ENCODE peak calls at places on chromosomes 11 and 22, in six cellular contexts. H is CD8-positive, alpha-beta T cell; K is cardiac muscle cell; O is brain microvascular endothelial cell; E is AG04450; U is foreskin fibroblast. R is an unnamed sample.

GRCh38 chr22:37416806-37417205 is 10.5 kb downstream of the ELFN2 start:
- DNase-seq in H (peak), O (no peak), E (no peak), U (peak), K (peak), R (no peak)

GRCh38 chr22:37918580-37919274 is 12.6 kb downstream of the MICALL1 start:
- DNase-seq in H (no peak), K (no peak), E (no peak), U (no peak), O (no peak), R (no peak)

GRCh38 chr22:22210375-22210774 is 34.2 kb upstream of the VPREB1 start:
- DNase-seq in U (peak), H (peak), E (peak), K (no peak), O (peak), R (no peak)

GRCh38 chr22:42536166-42536565 is 16.6 kb upstream of the RRP7A start:
- DNase-seq in O (no peak), U (no peak), K (no peak), E (no peak), H (no peak), R (no peak)

GRCh38 chr11:119990306-119991021 is 147.4 kb downstream of the TRIM29 start:
- DNase-seq in K (no peak), U (peak), E (no peak), H (no peak), O (no peak), R (no peak)

GRCh38 chr11:2413735-2414579 is 13.4 kb downstream of the TSSC4 start:
- DNase-seq in E (no peak), H (no peak), O (no peak), K (no peak), U (no peak), R (no peak)

GRCh38 chr11:6012055-6012668 is 5.4 kb upstream of the OR56A4 start:
- DNase-seq in K (no peak), E (no peak), O (no peak), U (no peak), H (no peak), R (no peak)

GRCh38 chr11:69212121-69213110 is 56.7 kb downstream of the SMIM38 start:
- DNase-seq in U (peak), K (no peak), E (no peak), O (no peak), H (no peak), R (no peak)

GRCh38 chr11:26621147-26621546 is 49.1 kb upstream of the MUC15 start:
- DNase-seq in E (peak), U (peak), H (no peak), O (peak), K (no peak), R (peak)

GRCh38 chr22:42519544-42520237 is at the start of gene RRP7A:
- DNase-seq in O (peak), K (peak), H (peak), U (peak), E (no peak), R (peak)

GRCh38 chr11:1652026-1652425 is 22.5 kb downstream of the KRTAP5-5 start:
- DNase-seq in O (no peak), E (no peak), H (no peak), U (no peak), K (no peak), R (no peak)

GRCh38 chr11:2186669-2187266 is 15.2 kb upstream of the TH start:
- DNase-seq in O (peak), K (peak), E (no peak), H (peak), U (peak), R (no peak)

GRCh38 chr22:44057411-44057987 is 33.4 kb downstream of the PARVB start:
- DNase-seq in O (no peak), U (peak), K (no peak), E (no peak), H (no peak), R (no peak)

GRCh38 chr22:30866811-30867271 is 101.7 kb downstream of the MORC2 start:
- DNase-seq in E (no peak), H (no peak), O (no peak), U (no peak), K (no peak), R (no peak)

GRCh38 chr22:49241174-49241851 is 586.4 kb downstream of the BRD1 start:
- DNase-seq in E (no peak), U (no peak), H (no peak), O (no peak), K (no peak), R (no peak)

GRCh38 chr11:96055706-96056387 is 131.9 kb upstream of the MTMR2 start:
- DNase-seq in H (peak), E (no peak), K (no peak), O (peak), U (peak), R (no peak)

GRCh38 chr11:43928721-43929120 is 13.7 kb upstream of the C11orf96 start:
- DNase-seq in K (no peak), E (no peak), H (no peak), O (no peak), U (no peak), R (no peak)

GRCh38 chr11:47464479-47464878 is 15.5 kb upstream of the RAPSN start:
- DNase-seq in O (peak), K (no peak), U (peak), H (no peak), E (no peak), R (no peak)

GRCh38 chr11:45859661-45860140 is 12.4 kb downstream of the CRY2 start:
- DNase-seq in H (no peak), K (peak), U (peak), O (peak), E (peak), R (peak)

GRCh38 chr11:9613118-9613829 is 39.8 kb downstream of the WEE1 start:
- DNase-seq in E (peak), K (peak), H (peak), U (peak), O (peak), R (peak)

GRCh38 chr11:36885154-36885553 is 287.1 kb upstream of the RAG2 start:
- DNase-seq in H (no peak), K (no peak), E (no peak), O (no peak), U (no peak), R (no peak)

GRCh38 chr11:2844996-2845395 is 40.6 kb downstream of the CDKN1C start:
- DNase-seq in H (no peak), U (no peak), O (no peak), E (no peak), K (no peak), R (no peak)

GRCh38 chr11:71964641-71965040 is 34.1 kb upstream of the IL18BP start:
- DNase-seq in U (no peak), K (no peak), E (no peak), H (no peak), O (no peak), R (no peak)

GRCh38 chr11:65873280-65874156 is 918 bp upstream of the EFEMP2 start:
- DNase-seq in E (peak), O (peak), K (peak), U (peak), H (peak), R (peak)

GRCh38 chr22:28938286-28938833 is 55.0 kb downstream of the ZNRF3 start:
- DNase-seq in U (no peak), K (no peak), O (no peak), E (no peak), H (no peak), R (no peak)

GRCh38 chr11:134783219-134783618 is 371.2 kb upstream of the B3GAT1 start:
- DNase-seq in H (no peak), E (no peak), K (no peak), U (no peak), O (no peak), R (no peak)

GRCh38 chr11:125943661-125944349 is 2.0 kb upstream of the VSIG10L2 start:
- DNase-seq in U (no peak), K (no peak), O (no peak), H (no peak), E (no peak), R (no peak)

GRCh38 chr11:20417771-20418170 is 30.3 kb downstream of the PRMT3 start:
- DNase-seq in E (no peak), U (no peak), O (no peak), K (no peak), H (no peak), R (no peak)

GRCh38 chr22:34236527-34236926 is 316.3 kb upstream of the LARGE1 start:
- DNase-seq in E (no peak), U (no peak), O (no peak), H (no peak), K (no peak), R (no peak)

GRCh38 chr11:126840201-126840886 is 160.2 kb downstream of the KIRREL3 start:
- DNase-seq in E (no peak), H (no peak), K (no peak), O (peak), U (peak), R (no peak)

GRCh38 chr11:121810291-121810690 is 305.7 kb downstream of the BLID start:
- DNase-seq in H (no peak), U (peak), K (no peak), O (peak), E (peak), R (no peak)

GRCh38 chr11:106986261-106986660 is 32.0 kb downstream of the GUCY1A2 start:
- DNase-seq in H (no peak), K (no peak), O (peak), E (no peak), U (peak), R (peak)

GRCh38 chr22:20213833-20214708 is 54.0 kb downstream of the RTN4R start:
- DNase-seq in H (no peak), E (no peak), O (no peak), K (no peak), U (no peak), R (no peak)

DNA sequence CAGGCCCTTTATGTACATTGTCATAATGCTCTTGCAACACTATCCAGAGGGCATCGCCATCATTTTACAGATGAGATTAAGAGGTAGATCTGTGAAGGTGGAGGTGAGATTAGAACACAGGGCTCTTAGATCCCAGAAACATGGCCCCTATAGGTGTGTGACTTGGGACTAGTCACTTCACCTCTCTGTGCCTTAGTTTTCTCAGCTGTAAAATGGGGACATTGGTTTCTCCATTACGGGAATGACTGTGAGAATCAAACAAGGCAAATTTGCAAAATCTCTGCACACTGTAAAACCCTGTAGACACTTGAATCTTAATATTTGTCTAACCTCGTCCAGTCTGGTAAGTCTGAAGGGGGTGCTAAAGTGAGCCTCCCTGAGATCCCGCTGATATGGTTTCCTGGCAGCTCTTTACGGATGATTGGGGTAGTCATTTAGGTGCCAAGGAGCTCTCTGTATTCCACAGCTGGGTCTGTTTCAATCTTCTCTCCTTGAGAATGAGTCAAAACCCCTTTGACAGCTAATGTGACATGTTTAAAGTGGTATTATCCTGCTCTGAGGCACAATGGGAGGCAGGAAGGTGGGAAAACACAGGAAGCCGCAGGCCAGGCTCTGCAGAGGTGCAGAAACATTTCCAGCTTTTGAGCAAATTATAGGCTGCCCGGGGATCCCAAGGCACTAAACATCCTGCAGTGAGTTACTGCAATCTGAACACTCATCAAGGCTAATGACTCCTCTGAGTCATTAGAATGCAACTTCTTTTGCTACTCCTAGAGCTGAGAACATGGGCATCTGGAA is 140.8 kb downstream of the CCDC81 start:
- DNase-seq in H (no peak), O (peak), E (peak), U (peak), K (no peak), R (no peak)
- TF ChIP-seq CTCF in H (no peak), O (no peak), E (no peak), U (no peak), K (no peak), R (no peak)

GRCh38 chr22:50727678-50728522 is 10.1 kb upstream of the ACR start:
- DNase-seq in H (no peak), U (no peak), E (no peak), K (no peak), O (no peak), R (no peak)

GRCh38 chr22:50728523-50728931 is 9.5 kb upstream of the ACR start:
- DNase-seq in K (no peak), U (no peak), E (no peak), O (no peak), H (no peak), R (no peak)

GRCh38 chr22:50725597-50725996 is 12.4 kb upstream of the ACR start:
- DNase-seq in O (no peak), E (no peak), H (no peak), K (no peak), U (no peak), R (no peak)

GRCh38 chr22:50724616-50725015 is 13.4 kb upstream of the ACR start:
- DNase-seq in K (no peak), U (no peak), O (no peak), E (no peak), H (no peak), R (no peak)

GRCh38 chr22:50726643-50727340 is 11.2 kb upstream of the ACR start:
- DNase-seq in E (no peak), O (no peak), U (no peak), H (no peak), K (no peak), R (no peak)
- TF ChIP-seq CTCF in E (no peak), O (no peak), U (no peak), H (no peak), K (no peak), R (no peak)

DNA sequence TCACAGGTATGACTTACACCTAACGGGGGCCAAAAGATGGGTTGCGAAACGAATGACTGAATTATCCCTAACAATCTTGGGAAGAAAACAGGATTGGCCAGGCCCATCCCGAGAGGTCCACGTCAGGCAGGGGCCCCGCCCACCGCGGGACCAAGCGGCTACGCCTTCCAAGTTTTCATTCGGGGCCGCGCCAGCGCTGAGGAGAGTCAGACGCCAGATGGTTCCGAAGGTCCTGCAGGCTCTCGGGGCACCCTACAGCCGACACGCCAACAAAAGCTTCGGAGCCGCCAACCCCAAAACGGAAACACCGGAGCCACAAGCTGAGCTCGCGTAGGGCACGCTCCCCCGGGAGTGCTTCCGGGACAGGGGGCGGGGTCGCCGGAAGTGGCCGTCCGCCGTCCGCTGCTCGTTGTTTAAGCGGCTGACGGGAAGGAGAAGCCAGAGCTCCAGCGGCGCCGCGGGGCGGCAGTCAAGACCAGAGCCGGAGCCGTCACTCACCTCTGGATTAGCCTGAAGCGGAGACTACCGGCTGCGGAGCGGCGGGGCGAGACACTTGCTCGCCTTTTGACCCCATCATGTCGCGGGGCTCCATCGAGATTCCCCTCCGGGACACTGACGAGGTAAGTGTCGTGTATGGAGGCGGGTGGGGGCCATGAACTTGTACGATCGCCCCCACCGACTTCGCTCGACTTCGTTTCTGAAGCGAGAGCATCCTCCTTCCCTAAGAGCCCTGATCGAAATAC is at the start of gene CTR9:
- DNase-seq in E (peak), H (peak), O (peak), U (peak), K (peak), R (peak)
- TF ChIP-seq CTCF in E (peak), H (no peak), O (peak), U (no peak), K (peak), R (peak)

GRCh38 chr11:116918925-116919653 is 81.7 kb upstream of the APOA1 start:
- DNase-seq in U (no peak), K (no peak), E (no peak), H (no peak), O (no peak), R (no peak)

GRCh38 chr11:116916052-116916451 is 78.6 kb upstream of the APOA1 start:
- DNase-seq in H (no peak), E (no peak), K (no peak), U (no peak), O (no peak), R (no peak)

GRCh38 chr11:116916872-116917271 is 79.5 kb upstream of the APOA1 start:
- DNase-seq in U (no peak), H (no peak), E (no peak), K (no peak), O (no peak), R (no peak)

GRCh38 chr11:116913000-116913399 is 75.6 kb upstream of the APOA1 start:
- DNase-seq in O (peak), E (peak), K (no peak), H (no peak), U (peak), R (peak)

DNA sequence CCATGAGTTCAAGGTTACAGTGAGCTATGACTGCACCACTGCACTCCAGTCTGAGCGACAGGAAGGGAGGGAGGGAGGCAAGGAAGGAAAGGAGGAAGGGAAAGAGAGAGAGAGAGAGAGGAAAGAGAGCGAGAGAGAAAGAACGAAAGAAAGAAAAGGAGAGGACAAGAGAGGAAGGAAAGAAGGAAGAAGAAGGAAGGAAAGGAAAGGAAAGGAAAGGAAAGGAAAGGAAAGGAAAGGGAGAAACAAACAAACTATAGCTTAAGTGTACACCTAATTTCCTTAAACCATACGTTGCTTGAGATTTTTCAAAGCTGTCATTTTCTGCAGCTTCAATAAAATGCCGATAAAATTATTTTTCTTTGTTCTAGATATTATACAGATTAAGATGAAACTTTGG is 80.2 kb upstream of the APOA1 start:
- DNase-seq in H (no peak), U (no peak), K (no peak), O (no peak), E (no peak), R (no peak)
- TF ChIP-seq CTCF in H (no peak), U (no peak), K (no peak), O (no peak), E (no peak), R (no peak)